ENCODE peak calls at places on chromosomes 13 and 19, in four cellular contexts. L is nephron progenitor cell, O is heart right ventricle, J is lower leg skin. K is an unnamed sample.

GRCh38 chr13:50444726-50445125 is 398.8 kb downstream of the DLEU7 start:
- DNase-seq in L (no peak), O (no peak), J (no peak), K (no peak)

GRCh38 chr13:38265135-38265497 is 84.5 kb upstream of the UFM1 start:
- DNase-seq in L (no peak), O (no peak), J (no peak), K (no peak)

GRCh38 chr19:18233224-18233825 is 7.1 kb upstream of the PDE4C start:
- DNase-seq in L (peak; percentile 96), O (no peak), J (no peak), K (peak; percentile 55)

GRCh38 chr19:37926711-37927110 is 19.7 kb downstream of the SIPA1L3 start:
- DNase-seq in L (no peak), O (no peak), J (no peak), K (no peak)

GRCh38 chr19:49837009-49837310 is 14.0 kb upstream of the PTOV1 start:
- DNase-seq in L (no peak), O (no peak), J (no peak), K (no peak)

GRCh38 chr19:45485301-45486077 is 11.4 kb downstream of the RTN2 start:
- DNase-seq in L (peak; percentile 99), O (peak; percentile 98), J (peak; percentile 99), K (peak; percentile 99)

GRCh38 chr13:97231118-97231831 is 9.1 kb downstream of the MBNL2 start:
- DNase-seq in L (no peak), O (no peak), J (no peak), K (no peak)

GRCh38 chr13:41652735-41653361 is 195.5 kb downstream of the RGCC start:
- DNase-seq in L (peak; percentile 15), O (peak; percentile 42), J (no peak), K (no peak)

GRCh38 chr13:27665333-27665732 is 43.6 kb downstream of the POLR1D start:
- DNase-seq in L (no peak), O (no peak), J (no peak), K (no peak)

GRCh38 chr19:519449-519865 is 12.1 kb upstream of the CDC34 start:
- DNase-seq in L (no peak), O (no peak), J (no peak), K (no peak)

GRCh38 chr13:20192470-20193141 is at the start of gene GJB2:
- DNase-seq in L (peak; percentile 52), O (no peak), J (no peak), K (no peak)

GRCh38 chr13:87678353-87678752 is 7.2 kb downstream of the SLITRK5 start:
- DNase-seq in L (no peak), O (no peak), J (no peak), K (no peak)

GRCh38 chr19:45681391-45682015 is 10.2 kb downstream of the SNRPD2 start:
- DNase-seq in L (peak; percentile 85), O (peak; percentile 68), J (peak; percentile 80), K (peak; percentile 80)

GRCh38 chr13:108495686-108496363 is 133.6 kb upstream of the MYO16 start:
- DNase-seq in L (peak; percentile 62), O (no peak), J (no peak), K (peak; percentile 66)

GRCh38 chr19:13839938-13840750 is 36.8 kb upstream of the NANOS3 start:
- DNase-seq in L (no peak), O (no peak), J (no peak), K (no peak)

GRCh38 chr13:59588717-59589067 is 575.0 kb downstream of the DIAPH3 start:
- DNase-seq in L (no peak), O (no peak), J (no peak), K (no peak)

GRCh38 chr19:17966497-17967257 is at the start of gene KCNN1:
- DNase-seq in L (peak; percentile 81), O (no peak), J (no peak), K (peak; percentile 73)

GRCh38 chr19:39001016-39001415 is 25.5 kb upstream of the FBXO17 start:
- DNase-seq in L (no peak), O (no peak), J (no peak), K (peak; percentile 52)

GRCh38 chr13:48775804-48776203 is 122.1 kb downstream of the CYSLTR2 start:
- DNase-seq in L (no peak), O (no peak), J (no peak), K (no peak)

GRCh38 chr13:114118086-114118762 is 14.2 kb downstream of the RASA3 start:
- DNase-seq in L (no peak), O (no peak), J (no peak), K (no peak)

GRCh38 chr19:50461066-50461875 is 15.0 kb upstream of the EMC10 start:
- DNase-seq in L (peak; percentile 71), O (peak; percentile 44), J (peak; percentile 33), K (peak; percentile 76)

GRCh38 chr13:29532821-29533220 is 62.7 kb downstream of the SLC7A1 start:
- DNase-seq in L (no peak), O (no peak), J (no peak), K (no peak)

GRCh38 chr13:101838305-101838835 is 385.9 kb downstream of the ITGBL1 start:
- DNase-seq in L (no peak), O (no peak), J (no peak), K (no peak)

GRCh38 chr13:33287142-33287882 is 1.8 kb upstream of the STARD13 start:
- DNase-seq in L (no peak), O (no peak), J (no peak), K (no peak)

GRCh38 chr13:113669231-113669870 is 2.3 kb downstream of the GRK1 start:
- DNase-seq in L (no peak), O (no peak), J (no peak), K (peak; percentile 10)

GRCh38 chr19:22806418-22806817 is 22.5 kb upstream of the ZNF99 start:
- DNase-seq in L (no peak), O (no peak), J (no peak), K (no peak)

GRCh38 chr19:16117594-16118033 is 5.9 kb downstream of the RAB8A start:
- DNase-seq in L (no peak), O (no peak), J (no peak), K (no peak)
- TF ChIP-seq CTCF in L (no peak), O (no peak), J (no peak), K (no peak)

DNA sequence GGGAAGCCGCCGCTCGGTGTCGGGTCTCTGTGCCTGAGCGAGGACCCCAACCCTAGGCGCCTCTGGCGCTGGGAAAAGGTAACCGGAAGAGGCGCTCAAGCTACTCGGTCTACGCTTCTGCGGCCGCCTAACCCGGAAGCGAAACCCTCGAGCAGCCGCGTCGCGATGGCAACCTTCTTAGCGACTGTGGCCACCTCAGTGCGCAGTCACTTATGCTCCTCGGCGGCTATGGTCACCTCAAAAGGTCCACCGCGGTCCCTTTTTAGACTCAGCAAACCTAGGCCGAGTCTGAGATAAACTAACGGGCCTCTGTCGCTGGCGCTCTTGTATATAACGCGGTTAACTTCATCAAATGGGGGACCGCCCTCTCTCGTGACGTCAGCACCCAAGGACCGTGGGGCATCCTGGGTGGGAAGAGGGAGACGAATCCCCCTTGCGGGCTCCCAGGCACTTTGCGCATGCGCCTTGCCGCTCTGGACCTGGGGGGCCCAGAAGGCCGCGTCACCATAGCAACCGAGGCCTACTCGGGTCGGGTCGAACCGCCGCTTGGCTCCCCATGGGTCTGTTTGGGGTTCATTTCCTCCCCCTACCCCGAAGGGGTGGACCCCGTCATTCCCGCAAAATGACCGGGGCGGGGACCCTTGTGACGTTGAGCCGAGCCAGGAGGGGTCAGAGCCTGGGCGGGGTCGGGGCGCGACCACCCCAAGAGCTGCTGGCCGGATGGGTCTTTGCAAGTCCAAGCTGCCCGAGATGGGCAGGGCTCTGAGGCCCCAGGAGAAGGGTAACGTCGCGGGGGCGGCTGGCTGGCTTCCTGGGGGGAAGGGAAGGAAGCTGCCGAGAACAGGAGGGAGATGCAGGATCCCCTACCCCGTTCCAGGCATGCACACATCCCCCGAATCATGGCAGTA is at the start of gene GTF2F1:
- DNase-seq in L (peak; percentile 95), O (peak; percentile 96), J (peak; percentile 85), K (peak; percentile 97)
- TF ChIP-seq CTCF in L (no peak), O (peak; percentile 1), J (no peak), K (no peak)

GRCh38 chr19:54435551-54436016 is 13.4 kb upstream of the LENG8 start:
- DNase-seq in L (no peak), O (no peak), J (no peak), K (no peak)
- TF ChIP-seq CTCF in L (no peak), O (no peak), J (no peak), K (no peak)

GRCh38 chr19:33609353-33609752 is 12.4 kb upstream of the CHST8 start:
- DNase-seq in L (no peak), O (no peak), J (no peak), K (no peak)

GRCh38 chr19:33604651-33605050 is 17.1 kb upstream of the CHST8 start:
- DNase-seq in L (no peak), O (no peak), J (no peak), K (no peak)

GRCh38 chr19:33606556-33606955 is 15.2 kb upstream of the CHST8 start:
- DNase-seq in L (no peak), O (no peak), J (no peak), K (no peak)

GRCh38 chr19:33601583-33601982 is 20.2 kb upstream of the CHST8 start:
- DNase-seq in L (no peak), O (no peak), J (no peak), K (no peak)

GRCh38 chr19:33603377-33603776 is 18.4 kb upstream of the CHST8 start:
- DNase-seq in L (no peak), O (no peak), J (no peak), K (no peak)
- TF ChIP-seq CTCF in L (no peak), O (no peak), J (no peak), K (no peak)

GRCh38 chr19:58328999-58329398 is 2.2 kb downstream of the ZSCAN22 start:
- DNase-seq in L (peak; percentile 70), O (no peak), J (no peak), K (peak; percentile 73)
- TF ChIP-seq CTCF in L (peak; percentile 52), O (no peak), J (no peak), K (peak; percentile 30)

GRCh38 chr19:3721131-3721899 is 13.1 kb downstream of the TJP3 start:
- DNase-seq in L (peak; percentile 96), O (peak; percentile 78), J (peak; percentile 69), K (peak; percentile 97)
- TF ChIP-seq CTCF in L (no peak), O (no peak), J (no peak), K (no peak)